ENCODE peak calls at places on chromosomes 16 and 17, in seven cellular contexts. W is BE2C, Z is PC-9, Q is neural progenitor cell, T is transverse colon, U is heart left ventricle, C is cardiac muscle cell. V is an unnamed sample.

GRCh38 chr17:81432873-81433451 is 37.7 kb downstream of the BAHCC1 start:
- DNase-seq in W (peak; percentile 85), Z (no peak), Q (no peak), T (no peak), U (no peak), C (peak; percentile 27), V (peak; percentile 63)

GRCh38 chr16:58459344-58460218 is 40.4 kb upstream of the NDRG4 start:
- DNase-seq in W (no peak), Z (peak; percentile 46), Q (no peak), T (no peak), U (no peak), C (peak; percentile 34), V (no peak)

GRCh38 chr17:79501910-79502309 is 108.9 kb downstream of the RBFOX3 start:
- DNase-seq in W (no peak), Z (no peak), Q (no peak), T (no peak), U (no peak), C (no peak), V (no peak)

GRCh38 chr17:2700031-2700490 is 11.5 kb downstream of the CLUH start:
- DNase-seq in W (no peak), Z (no peak), Q (no peak), T (no peak), U (peak; percentile 3), C (no peak), V (peak; percentile 60)

GRCh38 chr17:31917065-31917529 is 15.6 kb upstream of the UTP6 start:
- DNase-seq in W (no peak), Z (no peak), Q (no peak), T (no peak), U (no peak), C (peak; percentile 31), V (peak; percentile 82)

GRCh38 chr17:36934144-36934758 is 3.0 kb upstream of the LHX1 start:
- DNase-seq in W (no peak), Z (no peak), Q (peak; percentile 60), T (no peak), U (no peak), C (no peak), V (no peak)

GRCh38 chr16:2979669-2980226 is 498 bp downstream of the PKMYT1 start:
- DNase-seq in W (peak; percentile 53), Z (peak; percentile 62), Q (peak; percentile 64), T (no peak), U (no peak), C (no peak), V (peak; percentile 74)

GRCh38 chr17:69335018-69335417 is 8.1 kb upstream of the ABCA5 start:
- DNase-seq in W (no peak), Z (no peak), Q (no peak), T (no peak), U (no peak), C (peak; percentile 54), V (no peak)

GRCh38 chr16:4370570-4371480 is 823 bp upstream of the VASN start:
- DNase-seq in W (peak; percentile 13), Z (no peak), Q (no peak), T (peak; percentile 57), U (peak; percentile 80), C (peak; percentile 99), V (peak; percentile 74)

GRCh38 chr17:35709874-35710273 is 21.6 kb upstream of the RASL10B start:
- DNase-seq in W (no peak), Z (no peak), Q (no peak), T (no peak), U (no peak), C (peak; percentile 56), V (no peak)

GRCh38 chr17:45734598-45734997 is 49.5 kb upstream of the CRHR1 start:
- DNase-seq in W (no peak), Z (no peak), Q (no peak), T (no peak), U (no peak), C (no peak), V (no peak)

GRCh38 chr17:44043326-44043725 is 23.1 kb downstream of the LSM12 start:
- DNase-seq in W (no peak), Z (no peak), Q (no peak), T (no peak), U (no peak), C (peak; percentile 77), V (no peak)

GRCh38 chr17:6786618-6787017 is 10.6 kb downstream of the FBXO39 start:
- DNase-seq in W (no peak), Z (no peak), Q (no peak), T (no peak), U (no peak), C (peak; percentile 91), V (no peak)

GRCh38 chr17:80981062-80981902 is 10.4 kb upstream of the CHMP6 start:
- DNase-seq in W (peak; percentile 63), Z (no peak), Q (peak; percentile 83), T (no peak), U (no peak), C (no peak), V (no peak)

DNA sequence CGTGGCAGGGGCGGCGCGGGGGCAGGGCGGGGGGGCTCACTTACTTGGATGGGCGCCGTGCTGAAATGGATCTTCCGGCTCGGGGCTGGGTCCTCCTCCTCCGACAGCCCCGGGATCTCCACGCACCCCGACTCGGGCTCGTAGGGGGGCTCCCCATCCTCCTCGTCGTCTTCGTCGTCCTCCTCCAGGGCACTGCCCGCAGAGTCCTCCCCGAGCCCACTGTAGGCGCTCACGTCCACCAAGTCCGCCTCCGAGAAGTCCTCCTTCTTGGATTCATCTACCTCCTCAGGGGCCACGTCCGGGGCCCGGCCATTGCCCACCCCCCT is 1.4 kb downstream of the PPP1R9B start:
- DNase-seq in W (no peak), Z (no peak), Q (no peak), T (no peak), U (no peak), C (no peak), V (no peak)
- H3K4me1 ChIP-seq in W (peaks cover 12% of the 10 kb centered on the region), Z (peaks cover 71% of the 10 kb centered on the region), Q (peaks cover 37% of the 10 kb centered on the region), T (peaks cover 60% of the 10 kb centered on the region), U (peaks cover 34% of the 10 kb centered on the region), C (peaks cover 16% of the 10 kb centered on the region), V (peaks cover 72% of the 10 kb centered on the region)

DNA sequence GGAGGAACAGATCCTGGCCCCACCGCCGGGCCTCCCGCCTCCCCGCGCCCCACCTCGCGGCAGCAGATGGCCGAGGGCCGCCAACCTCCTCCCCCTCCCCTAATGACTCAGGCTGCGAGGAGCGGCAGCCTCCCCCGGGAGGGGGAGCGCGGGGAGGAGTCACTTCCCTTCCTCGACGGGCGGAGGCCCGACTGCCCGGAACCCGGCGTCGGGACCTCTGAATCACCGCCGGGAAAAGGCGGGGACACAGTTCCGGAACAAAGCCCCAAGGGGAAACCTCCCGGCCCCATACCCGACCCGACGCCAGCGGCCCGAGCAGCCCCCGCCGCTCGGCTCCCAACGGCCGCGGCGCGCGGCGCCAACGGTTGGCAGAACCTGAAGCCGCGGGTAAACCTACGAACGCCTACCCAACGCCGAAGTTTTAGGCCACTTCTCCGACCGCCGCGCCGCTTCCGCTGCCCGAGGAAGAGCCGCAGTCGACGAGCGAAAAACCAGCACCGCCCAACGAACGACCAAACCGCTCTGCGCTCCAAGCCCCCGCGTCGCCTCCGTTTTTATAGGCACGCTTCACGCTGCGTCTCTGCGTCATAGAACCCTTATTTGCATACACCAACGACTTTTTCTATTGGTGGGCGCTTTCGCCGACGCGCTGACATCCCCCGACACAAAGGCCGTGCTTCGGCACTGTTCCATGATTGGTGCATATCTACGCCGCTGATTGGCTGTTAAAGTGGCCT is 5.2 kb upstream of the UNK start:
- DNase-seq in W (peak; percentile 97), Z (peak; percentile 94), Q (peak; percentile 99), T (peak; percentile 96), U (peak; percentile 98), C (peak; percentile 100), V (peak; percentile 97)
- H3K4me1 ChIP-seq in W (peaks cover 10% of the 10 kb centered on the region), Z (peaks cover 70% of the 10 kb centered on the region), Q (peaks cover 25% of the 10 kb centered on the region), T (peaks cover 53% of the 10 kb centered on the region), U (peaks cover 33% of the 10 kb centered on the region), C (peaks cover 26% of the 10 kb centered on the region), V (peaks cover 66% of the 10 kb centered on the region)

GRCh38 chr17:38751803-38752118 is 780 bp upstream of the PSMB3 start:
- DNase-seq in W (peak; percentile 79), Z (peak; percentile 79), Q (peak; percentile 94), T (peak; percentile 88), U (peak; percentile 84), C (peak; percentile 89), V (peak; percentile 89)
- H3K4me1 ChIP-seq in W (peaks cover 7% of the 10 kb centered on the region), Z (peaks cover 12% of the 10 kb centered on the region), Q (peaks cover 15% of the 10 kb centered on the region), T (peaks cover 60% of the 10 kb centered on the region), U (peaks cover 15% of the 10 kb centered on the region), C (peaks cover 12% of the 10 kb centered on the region), V (peaks cover 13% of the 10 kb centered on the region)

DNA sequence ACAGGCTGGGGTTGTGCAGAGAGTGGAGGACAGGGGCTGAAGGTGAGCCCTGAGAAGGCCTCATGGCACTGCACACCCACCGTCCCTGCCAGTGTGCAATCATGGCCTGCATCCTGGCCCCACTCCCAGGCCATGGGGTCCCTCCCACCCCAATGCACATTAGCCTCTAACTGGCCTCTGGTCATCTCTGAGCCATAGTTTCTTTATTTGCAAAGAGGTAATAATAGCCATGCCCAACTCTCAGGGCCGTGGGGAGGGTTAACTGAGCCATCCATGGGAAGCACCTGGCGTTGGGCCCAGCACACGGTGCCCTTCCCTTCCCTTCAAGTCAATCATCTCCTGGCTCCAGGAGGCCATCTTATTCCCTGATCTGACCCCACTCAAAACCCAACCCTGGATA is 10.8 kb upstream of the ITGA3 start:
- DNase-seq in W (no peak), Z (no peak), Q (no peak), T (no peak), U (no peak), C (no peak), V (peak; percentile 32)
- H3K4me1 ChIP-seq in W (no peaks in the 10 kb centered on the region), Z (peaks cover 53% of the 10 kb centered on the region), Q (peaks cover 5% of the 10 kb centered on the region), T (peaks cover 14% of the 10 kb centered on the region), U (peaks cover 11% of the 10 kb centered on the region), C (no peaks in the 10 kb centered on the region), V (peaks cover 3% of the 10 kb centered on the region)

DNA sequence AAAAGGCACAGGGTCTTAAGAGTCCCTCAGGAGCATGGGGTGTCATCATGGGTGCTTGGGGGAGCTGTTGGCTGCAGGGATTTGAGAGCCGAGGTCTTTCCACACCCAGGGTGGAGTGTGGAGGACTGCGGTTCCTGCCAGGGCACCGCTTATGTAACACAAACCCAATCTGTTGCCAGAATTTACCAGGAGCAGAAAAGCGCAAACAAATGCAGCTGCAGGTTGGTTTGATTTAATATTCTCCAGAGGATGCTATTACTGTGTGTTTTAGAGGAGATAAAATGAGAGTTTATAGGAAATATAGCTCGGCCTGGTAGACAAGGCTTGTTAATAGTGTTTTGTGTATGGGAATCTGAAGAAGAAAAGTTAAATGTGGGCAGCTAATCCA is 174.5 kb downstream of the KATNIP start:
- DNase-seq in W (no peak), Z (no peak), Q (no peak), T (no peak), U (no peak), C (no peak), V (no peak)
- H3K4me1 ChIP-seq in W (no peaks in the 10 kb centered on the region), Z (no peaks in the 10 kb centered on the region), Q (peaks cover 13% of the 10 kb centered on the region), T (peaks cover 38% of the 10 kb centered on the region), U (peaks cover 7% of the 10 kb centered on the region), C (no peaks in the 10 kb centered on the region), V (no peaks in the 10 kb centered on the region)